ENCODE peak calls at places on chromosomes 4 and X, in seven cellular contexts. W, A, L, S, N, R and Q are unnamed samples.

GRCh38 chr4:62271107-62271506 is 1071.0 kb downstream of the ADGRL3 start:
- DNase-seq in W (no peak), A (no peak), L (no peak), S (peak), N (no peak), R (no peak), Q (no peak)

GRCh38 chrX:67574696-67575095 is 30.9 kb downstream of the AR start:
- DNase-seq in W (no peak), A (peak), L (peak), S (no peak), N (peak), R (no peak), Q (no peak)

GRCh38 chr4:99943904-99944437 is 2.4 kb downstream of the DNAJB14 start:
- DNase-seq in W (no peak), A (no peak), L (no peak), S (no peak), N (no peak), R (no peak), Q (no peak)

GRCh38 chrX:18549643-18550042 is 122.3 kb downstream of the RS1 start:
- DNase-seq in W (no peak), A (no peak), L (peak), S (no peak), N (peak), R (no peak), Q (no peak)

GRCh38 chr4:175351473-175351872 is 433.3 kb downstream of the ADAM29 start:
- DNase-seq in W (no peak), A (no peak), L (no peak), S (no peak), N (no peak), R (no peak), Q (no peak)

GRCh38 chr4:102525099-102525498 is 23.9 kb downstream of the NFKB1 start:
- DNase-seq in W (no peak), A (peak), L (peak), S (no peak), N (peak), R (peak), Q (no peak)

GRCh38 chrX:49103637-49104036 is 19.9 kb downstream of the GPKOW start:
- DNase-seq in W (no peak), A (no peak), L (no peak), S (no peak), N (no peak), R (no peak), Q (no peak)

GRCh38 chr4:145196747-145197146 is 16.4 kb upstream of the OTUD4 start:
- DNase-seq in W (no peak), A (no peak), L (no peak), S (no peak), N (no peak), R (no peak), Q (no peak)

GRCh38 chrX:47637546-47638195 is 7.9 kb upstream of the CFP start:
- DNase-seq in W (peak), A (no peak), L (peak), S (peak), N (peak), R (no peak), Q (peak)

GRCh38 chr4:44160776-44161377 is 287.7 kb downstream of the KCTD8 start:
- DNase-seq in W (no peak), A (no peak), L (no peak), S (no peak), N (peak), R (no peak), Q (no peak)

GRCh38 chr4:54547299-54548097 is 110.3 kb upstream of the KIT start:
- DNase-seq in W (peak), A (no peak), L (peak), S (no peak), N (peak), R (no peak), Q (no peak)

GRCh38 chr4:138162259-138162658 is 79.9 kb downstream of the SLC7A11 start:
- DNase-seq in W (no peak), A (no peak), L (peak), S (no peak), N (peak), R (no peak), Q (no peak)

GRCh38 chrX:39900788-39901170 is 197.0 kb downstream of the BCOR start:
- DNase-seq in W (no peak), A (no peak), L (no peak), S (no peak), N (no peak), R (peak), Q (no peak)

GRCh38 chr4:184934184-184934583 is 84.1 kb upstream of the HELT start:
- DNase-seq in W (no peak), A (no peak), L (peak), S (no peak), N (no peak), R (no peak), Q (no peak)

GRCh38 chrX:16665089-16665488 is 15.1 kb downstream of the S100G start:
- DNase-seq in W (no peak), A (peak), L (no peak), S (no peak), N (peak), R (peak), Q (peak)

GRCh38 chrX:39307488-39307887 is 506.2 kb downstream of the MID1IP1 start:
- DNase-seq in W (no peak), A (no peak), L (no peak), S (no peak), N (no peak), R (no peak), Q (no peak)

GRCh38 chr4:108118505-108118904 is 50.2 kb downstream of the LEF1 start:
- DNase-seq in W (no peak), A (no peak), L (peak), S (no peak), N (peak), R (no peak), Q (peak)

GRCh38 chr4:181261279-181261678 is 981.9 kb upstream of the TENM3 start:
- DNase-seq in W (no peak), A (no peak), L (no peak), S (no peak), N (peak), R (peak), Q (peak)

GRCh38 chr4:25953740-25954139 is 39.7 kb downstream of the SMIM20 start:
- DNase-seq in W (peak), A (peak), L (peak), S (no peak), N (peak), R (no peak), Q (peak)

GRCh38 chr4:2948895-2949781 is 14.1 kb downstream of the NOP14 start:
- DNase-seq in W (peak), A (peak), L (peak), S (no peak), N (peak), R (peak), Q (no peak)

GRCh38 chr4:134313591-134313990 is 112.0 kb upstream of the PABPC4L start:
- DNase-seq in W (no peak), A (no peak), L (no peak), S (no peak), N (no peak), R (no peak), Q (no peak)

GRCh38 chr4:182748283-182748682 is 168.9 kb downstream of the DCTD start:
- DNase-seq in W (no peak), A (no peak), L (no peak), S (no peak), N (no peak), R (no peak), Q (no peak)

GRCh38 chr4:11748169-11748872 is 319.6 kb upstream of the HS3ST1 start:
- DNase-seq in W (no peak), A (peak), L (peak), S (no peak), N (peak), R (no peak), Q (peak)

GRCh38 chr4:87580057-87580456 is 28.3 kb upstream of the DSPP start:
- DNase-seq in W (no peak), A (no peak), L (no peak), S (no peak), N (no peak), R (no peak), Q (no peak)

GRCh38 chr4:122688529-122688928 is 44.0 kb upstream of the BBS12 start:
- DNase-seq in W (no peak), A (peak), L (no peak), S (no peak), N (no peak), R (no peak), Q (no peak)

GRCh38 chrX:6954836-6955235 is 192.7 kb upstream of the STS start:
- DNase-seq in W (no peak), A (no peak), L (no peak), S (no peak), N (no peak), R (no peak), Q (no peak)

GRCh38 chr4:132297346-132297745 is 851.7 kb upstream of the PCDH10 start:
- DNase-seq in W (no peak), A (peak), L (no peak), S (no peak), N (peak), R (no peak), Q (peak)

GRCh38 chr4:2116687-2117400 is 57.7 kb downstream of the NAT8L start:
- DNase-seq in W (no peak), A (no peak), L (no peak), S (no peak), N (no peak), R (peak), Q (no peak)

GRCh38 chrX:2756534-2756933 is 4.7 kb downstream of the XG start:
- DNase-seq in W (no peak), A (no peak), L (no peak), S (no peak), N (no peak), R (no peak), Q (no peak)

DNA sequence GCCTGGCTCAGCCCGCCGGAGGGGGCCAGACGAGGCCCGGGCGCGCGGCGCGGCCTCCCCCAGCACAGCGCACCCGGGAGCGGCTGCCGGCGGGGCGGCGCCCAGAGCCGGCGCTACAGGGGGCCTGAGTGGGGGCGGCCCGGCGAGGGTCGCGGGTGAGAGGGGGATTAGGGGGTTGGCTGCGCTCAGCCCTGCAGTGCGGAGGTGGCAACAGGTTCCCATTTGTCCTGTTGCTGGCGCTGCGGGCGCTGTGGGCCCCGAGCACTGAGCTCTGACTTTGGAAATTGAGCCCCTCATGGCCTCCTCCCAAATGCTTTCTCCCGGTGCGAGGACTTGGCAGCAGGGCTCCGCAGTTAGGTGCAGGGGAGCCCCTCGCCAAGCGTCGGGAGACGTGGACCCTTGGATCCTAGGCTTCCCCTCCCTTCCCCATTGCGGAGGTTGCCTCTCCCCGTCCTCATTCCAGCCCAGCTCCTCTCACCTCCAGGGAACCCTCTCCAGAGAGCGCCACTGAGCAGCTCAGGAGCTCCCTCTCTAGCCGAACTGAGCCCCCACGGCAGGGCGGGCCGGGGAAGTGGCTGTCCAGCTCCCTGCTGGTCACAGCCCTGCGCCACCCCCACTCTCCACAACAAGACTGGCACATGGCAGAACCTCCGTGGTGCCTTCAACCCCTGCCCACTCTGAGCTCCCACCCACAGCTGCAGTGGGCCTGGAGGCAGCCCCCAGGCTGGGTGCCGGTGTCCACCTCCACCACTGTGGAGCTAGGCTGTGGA is 2.5 kb upstream of the DUSP9 start:
- DNase-seq in W (no peak), A (no peak), L (no peak), S (no peak), N (no peak), R (no peak), Q (no peak)
- TF ChIP-seq CTCF in W (no peak), A (no peak), L (no peak), S (no peak), N (no peak), R (no peak), Q (no peak)

GRCh38 chrX:65671286-65671685 is 3.8 kb downstream of the MSN start:
- DNase-seq in W (no peak), A (no peak), L (no peak), S (no peak), N (no peak), R (no peak), Q (no peak)
- H3K4me3 ChIP-seq in W (peak), A (no peak), L (no peak), S (peak), N (no peak), R (no peak), Q (no peak)

GRCh38 chr4:189804884-189805283 is 135.8 kb upstream of the FRG1 start:
- DNase-seq in W (peak), A (no peak), L (no peak), S (peak), N (no peak), R (no peak), Q (no peak)

GRCh38 chr4:189800545-189801088 is 140.1 kb upstream of the FRG1 start:
- DNase-seq in W (no peak), A (no peak), L (no peak), S (no peak), N (no peak), R (no peak), Q (no peak)

GRCh38 chr4:189807031-189807430 is 133.6 kb upstream of the FRG1 start:
- DNase-seq in W (no peak), A (no peak), L (no peak), S (no peak), N (no peak), R (no peak), Q (no peak)

GRCh38 chr4:189806506-189806905 is 134.2 kb upstream of the FRG1 start:
- DNase-seq in W (no peak), A (no peak), L (no peak), S (no peak), N (no peak), R (no peak), Q (no peak)

DNA sequence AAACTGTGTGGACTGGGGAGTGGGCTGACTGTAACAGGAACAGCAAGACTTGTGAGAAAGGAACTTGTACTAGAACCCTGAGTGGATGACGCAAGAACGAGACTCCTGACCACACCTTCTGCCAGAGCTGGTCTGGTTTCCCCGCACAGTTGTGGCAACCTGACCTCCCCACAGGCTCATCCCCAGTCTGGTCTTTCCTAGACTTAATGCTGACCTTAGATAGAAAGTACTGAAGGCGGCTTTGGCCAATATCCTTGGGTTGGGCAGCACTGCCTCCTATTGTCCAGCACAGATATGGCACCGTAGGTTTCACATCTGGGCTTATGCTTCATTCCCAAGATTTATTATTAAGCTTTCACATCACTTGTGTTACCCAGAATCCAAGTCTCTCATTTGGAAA is 137.8 kb upstream of the FRG1 start:
- DNase-seq in W (no peak), A (no peak), L (no peak), S (no peak), N (no peak), R (no peak), Q (no peak)
- TF ChIP-seq CTCF in W (no peak), A (no peak), L (no peak), S (no peak), N (no peak), R (no peak), Q (no peak)

DNA sequence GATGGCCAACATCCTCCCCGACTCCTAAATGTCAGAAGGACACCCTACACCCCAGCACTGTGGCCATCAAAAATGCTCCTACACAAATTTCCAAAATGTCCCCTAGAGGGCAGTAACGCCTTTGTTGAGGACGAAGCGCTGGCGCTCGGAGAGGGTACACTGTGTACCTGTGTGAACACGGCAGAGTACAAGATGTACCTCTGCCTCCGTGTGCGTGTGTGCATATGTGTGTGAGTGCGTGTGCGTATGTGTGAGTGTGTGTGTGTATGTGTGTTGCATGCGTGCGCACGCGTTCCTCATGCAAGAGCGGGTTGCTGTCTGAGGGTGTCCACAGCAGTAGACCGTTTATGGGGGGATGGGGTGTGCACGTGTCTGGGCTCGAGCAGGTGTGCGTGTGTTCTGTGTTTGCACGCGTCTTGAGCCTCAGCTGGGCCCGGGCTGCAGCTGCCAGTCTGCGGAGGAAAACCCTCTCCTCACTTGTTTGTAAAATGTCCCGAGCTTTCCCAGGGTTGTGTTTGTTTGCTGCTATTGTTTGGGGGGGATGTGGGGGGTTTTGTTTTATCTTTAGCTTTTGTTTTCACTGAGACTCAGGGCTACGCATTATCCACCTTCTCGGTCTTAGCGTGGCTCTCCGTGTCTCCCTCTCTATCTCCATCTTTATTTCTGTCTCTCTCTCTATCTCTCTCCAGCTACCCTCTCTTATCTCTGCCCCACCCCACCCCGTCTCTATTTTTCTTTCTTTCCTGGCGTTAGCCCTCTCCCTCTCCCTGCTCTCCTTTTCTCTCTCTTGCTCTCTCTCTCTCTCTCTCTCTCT is 10.4 kb upstream of the TSPYL2 start:
- DNase-seq in W (peak), A (peak), L (peak), S (peak), N (peak), R (peak), Q (peak)
- H3K4me3 ChIP-seq in W (peak), A (peak), L (peak), S (peak), N (peak), R (peak), Q (peak)

GRCh38 chr4:27181672-27182071 is 321.0 kb downstream of the STIM2 start:
- DNase-seq in W (no peak), A (no peak), L (no peak), S (no peak), N (no peak), R (no peak), Q (no peak)
- TF ChIP-seq CTCF in W (no peak), A (no peak), L (no peak), S (no peak), N (no peak), R (no peak), Q (no peak)

DNA sequence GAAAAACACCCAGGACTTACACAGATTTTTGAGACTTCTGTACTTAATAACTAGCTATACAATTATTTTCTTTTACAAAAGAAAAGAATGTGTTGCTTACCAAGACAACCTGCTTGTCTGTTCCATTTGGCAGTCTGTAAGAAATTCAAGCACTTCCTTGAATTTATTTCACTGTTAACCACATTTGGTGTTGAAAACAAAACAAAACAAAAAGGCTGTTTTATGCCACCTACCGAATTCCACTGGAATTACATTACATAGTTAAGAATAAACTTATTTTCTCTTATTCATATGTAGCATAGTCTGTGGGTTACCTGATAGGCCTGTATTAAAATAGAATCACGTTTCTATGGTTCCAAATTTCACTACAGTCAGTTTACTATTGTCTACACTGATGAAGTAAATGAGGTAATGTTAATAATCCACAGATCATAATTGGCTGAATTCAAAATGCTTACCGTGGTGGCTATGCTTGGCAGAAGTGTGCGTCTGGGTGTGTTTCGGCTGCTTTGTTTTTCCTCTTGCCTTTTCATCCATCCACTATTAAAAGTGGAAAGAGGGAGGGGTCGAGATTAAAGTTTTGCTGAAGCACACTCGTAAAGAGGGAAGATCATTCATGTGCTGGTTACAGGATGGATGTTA is at the start of gene TLR1:
- DNase-seq in W (no peak), A (peak), L (peak), S (no peak), N (peak), R (peak), Q (peak)
- H3K4me3 ChIP-seq in W (peak), A (peak), L (no peak), S (peak), N (no peak), R (no peak), Q (no peak)

DNA sequence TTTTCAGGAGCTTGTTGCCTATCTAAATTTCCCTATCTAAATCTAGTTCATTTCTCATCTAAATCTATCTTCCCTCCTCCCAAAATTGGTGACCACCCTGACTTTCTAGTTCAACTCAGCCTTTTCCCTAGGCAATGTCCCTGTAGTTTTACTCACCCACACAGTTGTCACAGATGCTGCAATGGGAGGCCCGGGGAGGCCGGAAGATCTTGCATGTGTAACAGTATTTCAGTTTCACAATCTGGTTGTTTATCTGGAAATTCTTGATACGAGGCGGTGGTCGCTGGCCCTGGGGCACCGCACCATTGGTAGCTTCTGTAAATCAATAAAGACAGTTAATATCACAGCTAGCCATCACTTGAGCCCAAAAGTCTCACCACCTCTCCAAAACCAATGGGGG is 20.2 kb downstream of the ZDHHC9 start:
- DNase-seq in W (no peak), A (no peak), L (no peak), S (no peak), N (no peak), R (no peak), Q (no peak)
- TF ChIP-seq CTCF in W (no peak), A (no peak), L (no peak), S (no peak), N (no peak), R (no peak), Q (no peak)